ENCODE peak calls at places on chromosomes 7 and 10, in five cellular contexts. One of them, this sample, is unnamed.

GRCh38 chr7:91285966-91286365 is 21.7 kb downstream of the FZD1 start:
- DNase-seq in adrenal gland: no peak
- DNase-seq in K562: no peak
- DNase-seq in body of pancreas: no peak
- DNase-seq in heart left ventricle: no peak
- DNase-seq in this sample: no peak

GRCh38 chr7:83550100-83550499 is 98.8 kb downstream of the SEMA3E start:
- DNase-seq in adrenal gland: no peak
- DNase-seq in K562: no peak
- DNase-seq in body of pancreas: no peak
- DNase-seq in heart left ventricle: no peak
- DNase-seq in this sample: no peak

GRCh38 chr10:16856092-16856491 is 38.9 kb upstream of the RSU1 start:
- DNase-seq in adrenal gland: no peak
- DNase-seq in K562: no peak
- DNase-seq in body of pancreas: no peak
- DNase-seq in heart left ventricle: no peak
- DNase-seq in this sample: no peak

GRCh38 chr10:3372284-3372683 is 199.7 kb upstream of the PITRM1 start:
- DNase-seq in adrenal gland: peak
- DNase-seq in K562: no peak
- DNase-seq in body of pancreas: no peak
- DNase-seq in heart left ventricle: no peak
- DNase-seq in this sample: no peak

GRCh38 chr7:71480814-71481213 is 348.9 kb downstream of the GALNT17 start:
- DNase-seq in adrenal gland: no peak
- DNase-seq in K562: no peak
- DNase-seq in body of pancreas: no peak
- DNase-seq in heart left ventricle: no peak
- DNase-seq in this sample: no peak

GRCh38 chr10:70404906-70405824 is 1.2 kb downstream of the EIF4EBP2 start:
- DNase-seq in adrenal gland: peak
- DNase-seq in K562: peak
- DNase-seq in body of pancreas: peak
- DNase-seq in heart left ventricle: peak
- DNase-seq in this sample: peak

GRCh38 chr7:80088705-80089104 is 45.9 kb upstream of the GNAI1 start:
- DNase-seq in adrenal gland: no peak
- DNase-seq in K562: no peak
- DNase-seq in body of pancreas: no peak
- DNase-seq in heart left ventricle: no peak
- DNase-seq in this sample: no peak

GRCh38 chr7:75654855-75655254 is 83.9 kb downstream of the HIP1 start:
- DNase-seq in adrenal gland: no peak
- DNase-seq in K562: no peak
- DNase-seq in body of pancreas: no peak
- DNase-seq in heart left ventricle: no peak
- DNase-seq in this sample: no peak

GRCh38 chr10:10510179-10510578 is 507.5 kb upstream of the CELF2 start:
- DNase-seq in adrenal gland: no peak
- DNase-seq in K562: no peak
- DNase-seq in body of pancreas: no peak
- DNase-seq in heart left ventricle: no peak
- DNase-seq in this sample: no peak

GRCh38 chr7:142482899-142483658 is 225.2 kb upstream of the PRSS58 start:
- DNase-seq in adrenal gland: no peak
- DNase-seq in K562: peak
- DNase-seq in body of pancreas: peak
- DNase-seq in heart left ventricle: no peak
- DNase-seq in this sample: no peak

GRCh38 chr7:22179442-22179879 is 177.5 kb downstream of the RAPGEF5 start:
- DNase-seq in adrenal gland: no peak
- DNase-seq in K562: no peak
- DNase-seq in body of pancreas: no peak
- DNase-seq in heart left ventricle: no peak
- DNase-seq in this sample: no peak

GRCh38 chr10:75770634-75771081 is 339.2 kb downstream of the LRMDA start:
- DNase-seq in adrenal gland: peak
- DNase-seq in K562: no peak
- DNase-seq in body of pancreas: no peak
- DNase-seq in heart left ventricle: peak
- DNase-seq in this sample: peak

GRCh38 chr10:106189254-106189653 is 975.3 kb downstream of the SORCS1 start:
- DNase-seq in adrenal gland: peak
- DNase-seq in K562: no peak
- DNase-seq in body of pancreas: peak
- DNase-seq in heart left ventricle: no peak
- DNase-seq in this sample: no peak

GRCh38 chr7:106779877-106780276 is 85.2 kb upstream of the PIK3CG start:
- DNase-seq in adrenal gland: peak
- DNase-seq in K562: peak
- DNase-seq in body of pancreas: peak
- DNase-seq in heart left ventricle: no peak
- DNase-seq in this sample: no peak

GRCh38 chr10:102408728-102409603 is 9.6 kb downstream of the PSD start:
- DNase-seq in adrenal gland: no peak
- DNase-seq in K562: peak
- DNase-seq in body of pancreas: peak
- DNase-seq in heart left ventricle: no peak
- DNase-seq in this sample: peak

GRCh38 chr10:74011762-74012161 is 13.8 kb downstream of the VCL start:
- DNase-seq in adrenal gland: peak
- DNase-seq in K562: no peak
- DNase-seq in body of pancreas: peak
- DNase-seq in heart left ventricle: no peak
- DNase-seq in this sample: no peak

GRCh38 chr10:59387951-59388431 is 25.6 kb upstream of the FAM13C start:
- DNase-seq in adrenal gland: peak
- DNase-seq in K562: no peak
- DNase-seq in body of pancreas: no peak
- DNase-seq in heart left ventricle: no peak
- DNase-seq in this sample: no peak

GRCh38 chr7:30521532-30521931 is 16.9 kb upstream of the GGCT start:
- DNase-seq in adrenal gland: peak
- DNase-seq in K562: no peak
- DNase-seq in body of pancreas: peak
- DNase-seq in heart left ventricle: peak
- DNase-seq in this sample: peak

GRCh38 chr10:101050206-101051069 is 11.4 kb upstream of the KAZALD1 start:
- DNase-seq in adrenal gland: peak
- DNase-seq in K562: peak
- DNase-seq in body of pancreas: peak
- DNase-seq in heart left ventricle: peak
- DNase-seq in this sample: peak

GRCh38 chr7:100688593-100688860 is 5.5 kb downstream of the GIGYF1 start:
- DNase-seq in adrenal gland: no peak
- DNase-seq in K562: peak
- DNase-seq in body of pancreas: no peak
- DNase-seq in heart left ventricle: no peak
- DNase-seq in this sample: no peak

GRCh38 chr7:79787623-79788022 is 334.2 kb upstream of the MAGI2 start:
- DNase-seq in adrenal gland: no peak
- DNase-seq in K562: no peak
- DNase-seq in body of pancreas: no peak
- DNase-seq in heart left ventricle: no peak
- DNase-seq in this sample: no peak

GRCh38 chr7:79598351-79598750 is 144.9 kb upstream of the MAGI2 start:
- DNase-seq in adrenal gland: no peak
- DNase-seq in K562: no peak
- DNase-seq in body of pancreas: no peak
- DNase-seq in heart left ventricle: no peak
- DNase-seq in this sample: no peak

GRCh38 chr7:155640629-155641028 is 3.8 kb upstream of the RBM33 start:
- DNase-seq in adrenal gland: no peak
- DNase-seq in K562: no peak
- DNase-seq in body of pancreas: no peak
- DNase-seq in heart left ventricle: no peak
- DNase-seq in this sample: no peak

GRCh38 chr7:152158801-152159587 is 133.5 kb downstream of the GALNT11 start:
- DNase-seq in adrenal gland: no peak
- DNase-seq in K562: no peak
- DNase-seq in body of pancreas: no peak
- DNase-seq in heart left ventricle: no peak
- DNase-seq in this sample: no peak

GRCh38 chr7:122438001-122438400 is 133.5 kb upstream of the FEZF1 start:
- DNase-seq in adrenal gland: no peak
- DNase-seq in K562: no peak
- DNase-seq in body of pancreas: no peak
- DNase-seq in heart left ventricle: no peak
- DNase-seq in this sample: no peak

GRCh38 chr10:34407227-34407626 is 407.9 kb downstream of the PARD3 start:
- DNase-seq in adrenal gland: no peak
- DNase-seq in K562: no peak
- DNase-seq in body of pancreas: no peak
- DNase-seq in heart left ventricle: peak
- DNase-seq in this sample: no peak

GRCh38 chr7:86733783-86734182 is 90.1 kb downstream of the GRM3 start:
- DNase-seq in adrenal gland: no peak
- DNase-seq in K562: no peak
- DNase-seq in body of pancreas: no peak
- DNase-seq in heart left ventricle: no peak
- DNase-seq in this sample: no peak

GRCh38 chr7:120985130-120985758 is 3.3 kb upstream of the CPED1 start:
- DNase-seq in adrenal gland: no peak
- DNase-seq in K562: peak
- DNase-seq in body of pancreas: no peak
- DNase-seq in heart left ventricle: no peak
- DNase-seq in this sample: no peak

GRCh38 chr10:73233883-73234282 is 13.2 kb downstream of the DNAJC9 start:
- DNase-seq in adrenal gland: no peak
- DNase-seq in K562: no peak
- DNase-seq in body of pancreas: no peak
- DNase-seq in heart left ventricle: no peak
- DNase-seq in this sample: no peak

DNA sequence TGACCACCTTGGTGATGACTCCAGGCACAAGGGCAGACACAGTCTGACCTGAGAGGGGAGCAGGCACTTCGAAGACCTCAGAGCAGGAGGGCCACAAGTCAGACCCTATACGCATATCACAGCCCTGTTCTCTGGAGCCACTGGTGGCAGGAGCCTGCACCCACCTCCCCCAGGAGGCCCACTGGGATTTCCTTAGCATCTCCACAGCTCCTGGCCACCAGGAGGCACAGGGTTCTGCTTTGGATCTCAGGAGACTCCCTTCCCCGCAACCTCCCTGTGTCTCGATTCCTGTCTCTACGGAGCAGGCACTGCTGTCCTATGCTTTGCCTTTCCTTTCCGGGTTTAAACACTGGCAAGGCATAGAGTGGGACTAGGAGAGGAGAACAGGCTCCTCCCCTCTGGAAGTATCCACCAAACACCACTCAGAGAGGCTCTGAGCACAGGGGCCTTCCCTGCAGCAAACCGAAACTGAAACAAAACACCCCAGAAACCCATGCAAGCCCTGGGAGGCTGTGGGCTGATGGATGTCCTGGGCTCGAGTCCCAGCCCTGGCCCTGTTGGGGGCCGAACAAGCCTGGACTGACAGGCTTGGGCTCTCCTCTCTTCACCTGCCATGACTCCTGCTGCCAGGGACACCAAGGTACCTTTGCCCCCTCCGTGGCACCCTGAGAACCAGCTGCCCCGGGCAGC is 166.3 kb downstream of the NEURL1 start:
- DNase-seq in adrenal gland: peak
- DNase-seq in K562: no peak
- DNase-seq in body of pancreas: peak
- DNase-seq in heart left ventricle: peak
- DNase-seq in this sample: peak
- TF ChIP-seq POLR2A in adrenal gland: peak
- TF ChIP-seq POLR2A in K562: no peak
- TF ChIP-seq POLR2A in body of pancreas: peak
- TF ChIP-seq POLR2A in heart left ventricle: no peak
- TF ChIP-seq POLR2A in this sample: no peak

GRCh38 chr10:110395350-110396283 is 90.9 kb upstream of the SMNDC1 start:
- DNase-seq in adrenal gland: peak
- DNase-seq in K562: peak
- DNase-seq in body of pancreas: peak
- DNase-seq in heart left ventricle: no peak
- DNase-seq in this sample: no peak

GRCh38 chr10:110393866-110394265 is 89.1 kb upstream of the SMNDC1 start:
- DNase-seq in adrenal gland: no peak
- DNase-seq in K562: no peak
- DNase-seq in body of pancreas: no peak
- DNase-seq in heart left ventricle: no peak
- DNase-seq in this sample: no peak

GRCh38 chr10:110394296-110394695 is 89.6 kb upstream of the SMNDC1 start:
- DNase-seq in adrenal gland: no peak
- DNase-seq in K562: no peak
- DNase-seq in body of pancreas: no peak
- DNase-seq in heart left ventricle: no peak
- DNase-seq in this sample: no peak

GRCh38 chr10:110396284-110396651 is 91.5 kb upstream of the SMNDC1 start:
- DNase-seq in adrenal gland: no peak
- DNase-seq in K562: no peak
- DNase-seq in body of pancreas: no peak
- DNase-seq in heart left ventricle: no peak
- DNase-seq in this sample: no peak

DNA sequence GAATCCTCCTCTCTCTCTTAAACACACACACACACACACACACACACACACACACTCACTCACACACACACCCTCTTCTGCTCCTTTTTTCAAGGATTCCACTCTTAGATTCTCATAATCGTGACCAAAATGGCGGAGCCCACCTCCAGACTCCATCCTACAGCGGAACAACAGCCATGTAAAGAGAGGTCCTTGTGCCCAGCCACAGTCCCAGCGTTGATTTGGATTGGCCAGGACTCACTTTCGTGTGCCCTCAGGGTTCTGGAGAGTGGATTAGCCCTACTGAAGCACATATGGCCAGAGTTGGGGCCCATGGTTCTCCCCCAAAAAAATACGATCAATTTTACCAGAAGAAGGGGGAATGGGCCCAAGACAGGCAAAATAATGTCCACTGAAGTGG is 90.2 kb upstream of the SMNDC1 start:
- DNase-seq in adrenal gland: no peak
- DNase-seq in K562: no peak
- DNase-seq in body of pancreas: no peak
- DNase-seq in heart left ventricle: no peak
- DNase-seq in this sample: no peak
- H3K4me3 ChIP-seq in adrenal gland: no peak
- H3K4me3 ChIP-seq in K562: no peak
- H3K4me3 ChIP-seq in body of pancreas: no peak
- H3K4me3 ChIP-seq in heart left ventricle: no peak
- H3K4me3 ChIP-seq in this sample: no peak

GRCh38 chr10:54985732-54986131 is 184.7 kb upstream of the PCDH15 start:
- DNase-seq in adrenal gland: no peak
- DNase-seq in K562: no peak
- DNase-seq in body of pancreas: no peak
- DNase-seq in heart left ventricle: no peak
- DNase-seq in this sample: no peak
- TF ChIP-seq CTCF in adrenal gland: peak
- TF ChIP-seq CTCF in K562: no peak
- TF ChIP-seq CTCF in body of pancreas: peak
- TF ChIP-seq CTCF in heart left ventricle: peak
- TF ChIP-seq CTCF in this sample: no peak

DNA sequence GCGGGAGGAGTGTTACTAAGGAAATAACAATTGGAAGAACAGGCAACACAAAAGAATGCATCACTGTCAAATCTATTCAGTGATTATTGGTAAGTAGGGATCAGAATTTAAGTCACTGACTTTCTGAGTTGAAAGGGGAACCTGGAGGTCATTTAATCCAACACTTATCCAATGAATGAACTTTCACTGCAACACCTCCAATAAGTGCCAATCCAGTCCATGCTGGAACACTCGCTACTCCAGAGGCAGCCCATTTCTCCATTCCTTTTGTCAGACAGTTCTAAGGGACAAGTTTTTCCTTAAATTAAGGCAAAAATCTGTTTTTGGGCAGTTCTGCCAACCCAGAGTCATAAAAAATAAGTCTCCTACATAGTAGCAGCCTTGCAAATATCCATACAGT is 29.5 kb downstream of the FRA10AC1 start:
- DNase-seq in adrenal gland: no peak
- DNase-seq in K562: no peak
- DNase-seq in body of pancreas: no peak
- DNase-seq in heart left ventricle: no peak
- DNase-seq in this sample: no peak
- TF ChIP-seq POLR2A in adrenal gland: no peak
- TF ChIP-seq POLR2A in K562: no peak
- TF ChIP-seq POLR2A in body of pancreas: no peak
- TF ChIP-seq POLR2A in heart left ventricle: no peak
- TF ChIP-seq POLR2A in this sample: no peak

This sample was measured in sigmoid colon.